ENCODE peak calls at places on chromosomes 3 and 15, in four cellular contexts. One of them, this sample, is unnamed.
A peak's percentile ranks its signal among the peaks of the same experiment; 100 is the strongest.

GRCh38 chr15:55758580-55758986 is 15.6 kb upstream of the PRTG start:
- DNase-seq in K562: no peak
- DNase-seq in SK-N-SH: no peak
- DNase-seq in HepG2: no peak
- DNase-seq in this sample: no peak

GRCh38 chr3:78647735-78648134 is 1120.1 kb downstream of the ROBO1 start:
- DNase-seq in SK-N-SH: no peak
- DNase-seq in HepG2: no peak
- DNase-seq in K562: no peak
- DNase-seq in this sample: no peak

GRCh38 chr3:147816770-147817169 is 407.6 kb downstream of the ZIC1 start:
- DNase-seq in SK-N-SH: no peak
- DNase-seq in K562: no peak
- DNase-seq in HepG2: no peak
- DNase-seq in this sample: no peak

GRCh38 chr15:35092846-35093245 is 7.8 kb upstream of the NANOGP8 start:
- DNase-seq in SK-N-SH: no peak
- DNase-seq in HepG2: no peak
- DNase-seq in K562: no peak
- DNase-seq in this sample: no peak

GRCh38 chr3:127368186-127369032 is 80.6 kb upstream of the PRR20G start:
- DNase-seq in HepG2: no peak
- DNase-seq in K562: no peak
- DNase-seq in SK-N-SH: no peak
- DNase-seq in this sample: no peak

GRCh38 chr3:21613372-21614070 is 137.5 kb downstream of the ZNF385D start:
- DNase-seq in SK-N-SH: no peak
- DNase-seq in HepG2: no peak
- DNase-seq in K562: no peak
- DNase-seq in this sample: no peak

GRCh38 chr15:40770147-40770721 is 454 bp downstream of the C15orf62 start:
- DNase-seq in K562: no peak
- DNase-seq in SK-N-SH: peak; percentile 32
- DNase-seq in HepG2: no peak
- DNase-seq in this sample: no peak

GRCh38 chr3:43995078-43995928 is 246.4 kb upstream of the TOPAZ1 start:
- DNase-seq in K562: no peak
- DNase-seq in HepG2: no peak
- DNase-seq in SK-N-SH: peak; percentile 80
- DNase-seq in this sample: peak; percentile 60

GRCh38 chr15:45645026-45645980 is 10.5 kb downstream of the SQOR start:
- DNase-seq in SK-N-SH: no peak
- DNase-seq in HepG2: no peak
- DNase-seq in K562: no peak
- DNase-seq in this sample: no peak

GRCh38 chr15:63050737-63051700 is 8.5 kb downstream of the TPM1 start:
- DNase-seq in SK-N-SH: no peak
- DNase-seq in K562: peak; percentile 74
- DNase-seq in HepG2: peak; percentile 78
- DNase-seq in this sample: no peak

GRCh38 chr15:100686021-100686724 is 83.8 kb downstream of the ASB7 start:
- DNase-seq in K562: no peak
- DNase-seq in HepG2: no peak
- DNase-seq in SK-N-SH: no peak
- DNase-seq in this sample: no peak

GRCh38 chr3:77081240-77081661 is 41.4 kb downstream of the ROBO2 start:
- DNase-seq in HepG2: no peak
- DNase-seq in SK-N-SH: no peak
- DNase-seq in K562: no peak
- DNase-seq in this sample: no peak

GRCh38 chr3:184305577-184305976 is 6.5 kb downstream of the PSMD2 start:
- DNase-seq in SK-N-SH: no peak
- DNase-seq in K562: no peak
- DNase-seq in HepG2: no peak
- DNase-seq in this sample: no peak

GRCh38 chr15:65377976-65378366 is at the start of gene IGDCC3:
- DNase-seq in K562: no peak
- DNase-seq in SK-N-SH: peak; percentile 85
- DNase-seq in HepG2: peak; percentile 81
- DNase-seq in this sample: peak; percentile 84

GRCh38 chr3:129442486-129442885 is 2.5 kb downstream of the IFT122 start:
- DNase-seq in HepG2: no peak
- DNase-seq in K562: no peak
- DNase-seq in SK-N-SH: no peak
- DNase-seq in this sample: no peak

GRCh38 chr15:67510597-67511225 is 10.2 kb upstream of the C15orf61 start:
- DNase-seq in K562: no peak
- DNase-seq in SK-N-SH: no peak
- DNase-seq in HepG2: no peak
- DNase-seq in this sample: no peak

GRCh38 chr15:57470543-57470942 is 94.2 kb downstream of the CGNL1 start:
- DNase-seq in HepG2: no peak
- DNase-seq in SK-N-SH: no peak
- DNase-seq in K562: no peak
- DNase-seq in this sample: no peak

GRCh38 chr15:78035319-78035718 is 42.2 kb downstream of the TBC1D2B start:
- DNase-seq in HepG2: no peak
- DNase-seq in K562: no peak
- DNase-seq in SK-N-SH: no peak
- DNase-seq in this sample: no peak

GRCh38 chr3:133812872-133813271 is 7.3 kb downstream of the SRPRB start:
- DNase-seq in K562: no peak
- DNase-seq in HepG2: no peak
- DNase-seq in SK-N-SH: no peak
- DNase-seq in this sample: no peak

GRCh38 chr3:56303508-56303907 is 164.8 kb downstream of the ERC2 start:
- DNase-seq in HepG2: peak; percentile 32
- DNase-seq in SK-N-SH: peak; percentile 54
- DNase-seq in K562: peak; percentile 21
- DNase-seq in this sample: peak; percentile 72

GRCh38 chr15:52523192-52523591 is 5.5 kb downstream of the MYO5A start:
- DNase-seq in HepG2: no peak
- DNase-seq in SK-N-SH: no peak
- DNase-seq in K562: no peak
- DNase-seq in this sample: no peak

GRCh38 chr3:37075955-37076354 is 82.6 kb downstream of the MLH1 start:
- DNase-seq in SK-N-SH: no peak
- DNase-seq in HepG2: no peak
- DNase-seq in K562: no peak
- DNase-seq in this sample: no peak

GRCh38 chr15:62241135-62241770 is 76.2 kb upstream of the C2CD4B start:
- DNase-seq in SK-N-SH: no peak
- DNase-seq in HepG2: peak; percentile 32
- DNase-seq in K562: no peak
- DNase-seq in this sample: peak; percentile 79

GRCh38 chr3:10085738-10086137 is 22.3 kb downstream of the FANCD2OS start:
- DNase-seq in SK-N-SH: no peak
- DNase-seq in HepG2: no peak
- DNase-seq in K562: no peak
- DNase-seq in this sample: no peak

GRCh38 chr3:153221748-153222162 is 59.7 kb downstream of the RAP2B start:
- DNase-seq in K562: peak; percentile 80
- DNase-seq in HepG2: no peak
- DNase-seq in SK-N-SH: peak; percentile 8
- DNase-seq in this sample: no peak

GRCh38 chr3:106119691-106120090 is 250.9 kb upstream of the CBLB start:
- DNase-seq in SK-N-SH: no peak
- DNase-seq in K562: no peak
- DNase-seq in HepG2: no peak
- DNase-seq in this sample: no peak

GRCh38 chr15:61936528-61937195 is 123.6 kb downstream of the VPS13C start:
- DNase-seq in SK-N-SH: peak; percentile 47
- DNase-seq in HepG2: no peak
- DNase-seq in K562: no peak
- DNase-seq in this sample: no peak

GRCh38 chr3:184712579-184713355 is 903 bp upstream of the MAGEF1 start:
- DNase-seq in K562: no peak
- DNase-seq in HepG2: no peak
- DNase-seq in SK-N-SH: no peak
- DNase-seq in this sample: no peak

GRCh38 chr3:127833281-127834032 is 11.1 kb upstream of the MGLL start:
- DNase-seq in HepG2: no peak
- DNase-seq in SK-N-SH: no peak
- DNase-seq in K562: no peak
- DNase-seq in this sample: no peak

DNA sequence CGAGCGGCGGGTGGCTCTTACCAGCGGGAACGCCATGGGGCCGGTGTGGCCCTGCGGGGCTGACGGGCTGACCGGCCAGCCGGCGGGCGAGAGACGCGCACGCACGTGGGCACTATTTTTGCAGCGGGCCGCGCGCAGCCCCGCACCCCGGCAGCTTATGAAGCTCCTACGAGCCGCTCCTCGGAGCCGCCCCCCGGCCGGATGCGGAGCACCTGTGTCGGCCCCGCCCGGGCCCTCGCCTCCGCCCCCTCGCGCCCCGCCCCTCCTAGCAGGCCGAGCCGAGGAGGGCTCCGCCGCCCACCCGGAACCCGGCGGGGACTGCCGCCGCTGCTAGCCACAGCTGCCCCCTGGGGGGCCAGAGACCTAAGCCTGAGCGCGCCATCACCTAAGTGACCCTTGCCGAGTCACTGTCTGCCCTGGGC is 683 bp upstream of the CPEB1 start:
- DNase-seq in HepG2: no peak
- DNase-seq in SK-N-SH: peak; percentile 84
- DNase-seq in K562: peak; percentile 83
- DNase-seq in this sample: peak; percentile 68
- TF ChIP-seq FOXJ3 in HepG2: no peak
- TF ChIP-seq FOXJ3 in SK-N-SH: no peak
- TF ChIP-seq FOXJ3 in K562: no peak
- TF ChIP-seq FOXJ3 in this sample: no peak

DNA sequence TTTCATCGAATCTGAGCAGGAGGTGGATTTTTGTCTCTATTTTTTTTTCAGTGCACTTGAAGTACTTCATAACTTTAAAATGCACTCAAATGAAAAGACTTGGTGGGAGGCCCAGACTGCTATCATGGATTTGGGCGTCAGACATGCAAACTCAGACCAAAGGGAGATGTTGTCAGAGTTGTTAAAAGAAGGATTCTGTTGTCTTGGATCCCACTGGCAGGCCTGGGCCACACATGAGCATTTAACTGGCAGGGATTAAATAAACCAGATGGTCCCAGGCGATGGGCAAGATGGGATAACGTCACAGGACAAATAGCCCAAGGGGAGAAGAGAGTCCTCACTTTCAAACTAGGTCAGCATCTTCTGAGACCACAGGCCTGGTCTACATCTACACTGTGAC is 15.4 kb downstream of the RTP1 start:
- DNase-seq in K562: no peak
- DNase-seq in SK-N-SH: no peak
- DNase-seq in HepG2: no peak
- DNase-seq in this sample: no peak
- TF ChIP-seq FOXJ3 in K562: no peak
- TF ChIP-seq FOXJ3 in SK-N-SH: no peak
- TF ChIP-seq FOXJ3 in HepG2: no peak
- TF ChIP-seq FOXJ3 in this sample: no peak

DNA sequence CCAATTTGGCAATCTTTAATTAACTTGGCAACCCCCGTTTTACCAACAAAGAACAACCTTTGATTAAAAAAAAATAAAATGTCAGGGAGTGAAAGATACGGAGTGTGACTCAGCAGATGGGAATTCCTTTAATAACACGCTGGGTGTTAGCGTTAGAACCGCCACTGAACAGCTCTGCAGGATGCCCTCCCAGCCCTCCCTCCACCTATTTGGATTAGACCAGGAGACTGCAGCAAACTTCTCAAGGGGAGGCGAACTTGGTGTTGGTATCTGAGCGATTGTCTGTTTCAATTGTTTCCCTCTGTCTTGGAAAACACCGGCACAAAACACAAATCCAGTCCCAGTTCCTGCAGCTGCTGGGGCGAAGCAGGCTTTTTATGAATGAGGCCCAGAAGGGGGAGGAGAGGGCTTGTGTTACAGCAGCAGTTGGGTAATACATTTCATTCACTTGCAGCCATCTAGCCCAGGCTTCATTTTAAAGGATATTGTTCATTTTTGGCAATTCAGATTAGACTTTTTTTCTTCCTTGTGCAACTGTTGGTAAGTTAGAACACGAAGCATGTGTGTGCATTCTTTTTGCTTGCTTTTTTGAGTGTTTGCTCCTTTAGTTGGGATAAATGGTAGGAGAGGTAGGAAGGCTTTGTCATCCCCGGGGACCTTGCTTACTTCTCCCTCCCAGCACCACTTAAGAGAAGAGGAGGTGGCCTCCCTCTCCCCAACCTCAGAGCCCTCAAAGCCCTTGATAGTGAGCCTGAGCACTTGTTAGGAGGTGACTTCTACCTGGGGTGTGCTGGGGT is 152.3 kb downstream of the IGF1R start:
- DNase-seq in HepG2: peak; percentile 54
- DNase-seq in SK-N-SH: peak; percentile 44
- DNase-seq in K562: no peak
- DNase-seq in this sample: peak; percentile 55
- TF ChIP-seq FOXJ3 in HepG2: no peak
- TF ChIP-seq FOXJ3 in SK-N-SH: no peak
- TF ChIP-seq FOXJ3 in K562: no peak
- TF ChIP-seq FOXJ3 in this sample: no peak

DNA sequence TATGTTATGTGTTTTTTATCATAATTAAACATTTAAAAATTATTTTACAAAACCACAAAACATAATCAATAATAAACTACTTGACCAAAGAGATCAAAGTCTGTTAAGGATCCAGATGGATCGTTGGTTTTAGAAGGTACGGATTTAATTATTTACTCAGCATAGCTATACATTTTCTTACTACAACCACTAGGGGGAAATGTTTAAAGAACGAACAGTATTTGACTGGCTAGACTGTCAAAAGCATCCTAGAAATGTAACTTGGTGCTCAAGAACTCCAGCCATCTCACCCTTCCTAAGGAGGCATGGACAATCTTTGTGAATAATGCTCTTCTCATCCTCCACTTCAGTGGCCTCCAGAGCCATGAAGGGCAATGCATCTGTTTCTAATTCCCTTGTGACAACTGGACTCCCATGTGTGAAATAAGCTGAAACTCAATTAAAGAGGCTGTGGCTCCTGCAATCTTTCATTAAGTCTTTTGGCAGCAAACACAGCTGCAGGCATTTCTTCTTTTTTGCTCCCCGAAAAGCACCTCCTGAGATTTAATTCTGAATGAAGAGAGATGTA is 94.7 kb upstream of the TUSC7 start:
- DNase-seq in K562: no peak
- DNase-seq in SK-N-SH: peak; percentile 13
- DNase-seq in HepG2: peak; percentile 5
- DNase-seq in this sample: no peak
- TF ChIP-seq FOXJ3 in K562: no peak
- TF ChIP-seq FOXJ3 in SK-N-SH: no peak
- TF ChIP-seq FOXJ3 in HepG2: no peak
- TF ChIP-seq FOXJ3 in this sample: no peak

DNA sequence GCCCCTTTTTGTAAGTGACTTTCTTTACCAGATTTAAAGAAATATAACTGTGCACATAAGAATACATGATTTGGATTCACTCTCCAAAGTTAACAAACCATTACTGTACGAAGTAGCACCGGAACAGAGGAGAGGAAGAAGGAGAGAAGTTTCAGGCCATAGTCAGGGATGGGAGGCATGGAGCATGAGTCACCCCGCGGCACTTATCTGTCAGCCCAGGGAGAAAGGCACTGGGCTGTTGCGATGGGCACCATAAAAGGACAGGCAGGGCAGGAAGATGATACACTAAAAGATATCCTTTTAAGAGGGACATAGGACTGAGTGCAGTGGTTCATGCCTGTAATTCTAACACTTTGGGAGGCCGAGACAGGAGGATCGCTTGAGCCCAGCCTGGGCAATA is 37.0 kb downstream of the TTC23 start:
- DNase-seq in HepG2: no peak
- DNase-seq in SK-N-SH: no peak
- DNase-seq in K562: no peak
- DNase-seq in this sample: no peak
- TF ChIP-seq FOXJ3 in HepG2: no peak
- TF ChIP-seq FOXJ3 in SK-N-SH: no peak
- TF ChIP-seq FOXJ3 in K562: no peak
- TF ChIP-seq FOXJ3 in this sample: no peak

This sample was measured in WTC11.